ENCODE peak calls at places on chromosomes 5 and 9, in ten cellular contexts. O is effector CD4-positive, alpha-beta T cell; N is G401; I is colonic mucosa; D is naive thymus-derived CD4-positive, alpha-beta T cell; E is ELR; T is AML-193; V is HS-27A; U is NCI-H748 treated with DMSO at 0.1 percent for 48 hours; P is epithelial cell of esophagus. K is an unnamed sample.

GRCh38 chr9:92728831-92729734 is 35.5 kb downstream of the BICD2 start:
- DNase-seq in T (peak), I (no peak), U (no peak), D (no peak), V (no peak), E (peak), O (no peak), P (no peak), N (peak), K (no peak)

GRCh38 chr9:135392511-135392910 is 87.1 kb upstream of the PPP1R26 start:
- DNase-seq in N (no peak), U (no peak), P (no peak), E (no peak), D (no peak), V (no peak), I (no peak), T (no peak), O (no peak), K (no peak)

GRCh38 chr9:124320062-124320973 is 62.6 kb downstream of the NEK6 start:
- DNase-seq in E (peak), D (no peak), I (peak), T (peak), N (peak), V (peak), P (peak), U (peak), O (peak), K (peak)

GRCh38 chr5:24642022-24642421 is 2.8 kb downstream of the CDH10 start:
- DNase-seq in D (no peak), N (peak), V (no peak), U (peak), T (no peak), P (peak), E (peak), O (no peak), I (no peak), K (no peak)

GRCh38 chr5:68215888-68216736 is 556 bp downstream of the PIK3R1 start:
- DNase-seq in O (peak), N (no peak), E (peak), V (no peak), I (peak), U (peak), D (peak), P (peak), T (peak), K (peak)

GRCh38 chr5:6296524-6296923 is 81.8 kb downstream of the MED10 start:
- DNase-seq in O (no peak), T (no peak), P (no peak), I (no peak), N (no peak), U (no peak), E (no peak), V (no peak), D (no peak), K (no peak)

GRCh38 chr5:103829585-103829984 is 267.0 kb upstream of the NUDT12 start:
- DNase-seq in N (no peak), V (no peak), O (no peak), U (no peak), I (no peak), P (peak), E (peak), T (peak), D (no peak), K (no peak)

GRCh38 chr9:33012328-33013068 is 11.1 kb upstream of the APTX start:
- DNase-seq in U (no peak), T (no peak), N (no peak), I (no peak), O (no peak), E (no peak), P (no peak), V (no peak), D (no peak), K (no peak)

GRCh38 chr9:86353591-86354047 is 591 bp downstream of the TUT7 start:
- DNase-seq in N (no peak), D (peak), V (peak), E (peak), I (peak), P (peak), O (peak), U (peak), T (no peak), K (no peak)

GRCh38 chr9:107612136-107612535 is 122.6 kb upstream of the KLF4 start:
- DNase-seq in V (no peak), O (no peak), U (no peak), I (peak), T (peak), P (no peak), E (no peak), D (no peak), N (no peak), K (no peak)

GRCh38 chr9:33452828-33453271 is 5.5 kb upstream of the AQP3 start:
- DNase-seq in N (peak), D (no peak), P (peak), V (peak), T (peak), E (peak), I (peak), O (peak), U (no peak), K (no peak)

GRCh38 chr5:14143843-14144585 is 872 bp downstream of the TRIO start:
- DNase-seq in U (peak), V (no peak), O (no peak), I (peak), D (peak), N (no peak), T (no peak), E (no peak), P (peak), K (no peak)

GRCh38 chr5:140557136-140557805 is at the start of gene SRA1:
- DNase-seq in U (peak), E (peak), T (peak), P (peak), I (peak), N (peak), O (peak), D (peak), V (peak), K (peak)

GRCh38 chr9:27967236-27967635 is 394.0 kb upstream of the C9orf72 start:
- DNase-seq in D (no peak), O (no peak), T (no peak), I (no peak), N (no peak), P (peak), U (no peak), V (no peak), E (no peak), K (no peak)

GRCh38 chr9:78871086-78871451 is 574.1 kb downstream of the PSAT1 start:
- DNase-seq in P (no peak), E (no peak), I (no peak), U (no peak), N (no peak), O (no peak), D (no peak), V (no peak), T (no peak), K (no peak)

GRCh38 chr5:69485471-69485870 is 7.1 kb upstream of the OCLN start:
- DNase-seq in O (no peak), E (no peak), I (no peak), U (no peak), T (no peak), V (no peak), D (no peak), N (no peak), P (no peak), K (no peak)

GRCh38 chr9:109498195-109499060 is at the start of gene PTPN3:
- DNase-seq in P (peak), D (no peak), O (no peak), U (no peak), N (no peak), I (peak), T (no peak), E (no peak), V (no peak), K (no peak)